ENCODE peak calls at places on chromosomes 11 and 22, in seven cellular contexts. H, T, G, M, Z, Q and D are unnamed samples.
A peak's percentile ranks its signal among the peaks of the same experiment; 100 is the strongest.

GRCh38 chr22:33539902-33540751 is 380.1 kb downstream of the LARGE1 start:
- DNase-seq in G (no peak), Q (no peak), Z (no peak), M (no peak), T (peak; percentile 75), H (peak; percentile 13), D (no peak)

GRCh38 chr11:128405693-128406364 is 181.5 kb downstream of the ETS1 start:
- DNase-seq in Q (peak; percentile 36), Z (no peak), T (no peak), M (no peak), G (no peak), H (no peak), D (no peak)

GRCh38 chr11:22640862-22641261 is 15.2 kb upstream of the FANCF start:
- DNase-seq in Q (no peak), Z (no peak), M (no peak), H (no peak), G (no peak), T (no peak), D (no peak)

GRCh38 chr11:69943066-69943465 is 123.8 kb upstream of the FGF3 start:
- DNase-seq in Q (no peak), G (no peak), H (no peak), Z (no peak), M (no peak), T (peak; percentile 44), D (peak; percentile 18)

GRCh38 chr22:50739279-50739691 is 1.3 kb downstream of the ACR start:
- DNase-seq in Z (no peak), G (peak; percentile 15), M (no peak), H (no peak), Q (no peak), T (no peak), D (no peak)

GRCh38 chr11:131491503-131491902 is 121.1 kb downstream of the NTM start:
- DNase-seq in G (no peak), Z (no peak), Q (no peak), T (no peak), M (no peak), H (no peak), D (peak; percentile 62)

GRCh38 chr11:70005107-70005818 is 72.9 kb upstream of the ANO1 start:
- DNase-seq in Q (no peak), G (no peak), M (no peak), H (no peak), Z (no peak), T (no peak), D (peak; percentile 50)

GRCh38 chr22:50733521-50734342 is 4.3 kb upstream of the ACR start:
- DNase-seq in Z (no peak), G (peak; percentile 19), Q (no peak), T (no peak), H (no peak), M (no peak), D (peak; percentile 11)

GRCh38 chr11:6547177-6547576 is 50.1 kb downstream of the DNHD1 start:
- DNase-seq in G (no peak), Q (no peak), M (no peak), Z (no peak), T (no peak), H (no peak), D (no peak)

GRCh38 chr11:110968348-110969062 is 256.3 kb upstream of the ARHGAP20 start:
- DNase-seq in Z (no peak), G (no peak), T (no peak), H (no peak), M (no peak), Q (no peak), D (no peak)

GRCh38 chr22:30643055-30643875 is 7.7 kb downstream of the SLC35E4 start:
- DNase-seq in H (no peak), Q (no peak), T (no peak), M (no peak), G (no peak), Z (no peak), D (no peak)